ENCODE peak calls at places on chromosomes 3 and 15, in seven cellular contexts. Q is pulmonary artery endothelial cell, A is sigmoid colon, T is M059J, M is lung microvascular endothelial cell, E is MV-4-11, G is WTC11. X is an unnamed sample.

GRCh38 chr15:69881760-69882159 is 216.0 kb downstream of the TLE3 start:
- DNase-seq in Q (no peak), A (no peak), T (no peak), M (no peak), E (no peak), G (no peak), X (no peak)

GRCh38 chr3:141686477-141687280 is 51.4 kb upstream of the RNF7 start:
- DNase-seq in Q (peak), A (peak), T (peak), M (peak), E (peak), G (no peak), X (no peak)

GRCh38 chr15:42640103-42640502 is 64.7 kb downstream of the STARD9 start:
- DNase-seq in Q (no peak), A (no peak), T (no peak), M (no peak), E (no peak), G (no peak), X (no peak)

GRCh38 chr3:149352556-149352955 is 19.1 kb upstream of the TM4SF18 start:
- DNase-seq in Q (no peak), A (peak), T (peak), M (peak), E (peak), G (peak), X (no peak)

GRCh38 chr3:95407709-95408463 is 1345.0 kb downstream of the NSUN3 start:
- DNase-seq in Q (no peak), A (no peak), T (no peak), M (no peak), E (no peak), G (peak), X (no peak)

GRCh38 chr3:24773798-24774197 is 279.1 kb upstream of the THRB start:
- DNase-seq in Q (peak), A (peak), T (peak), M (peak), E (peak), G (peak), X (peak)

GRCh38 chr15:81820236-81820635 is 225.6 kb downstream of the MEX3B start:
- DNase-seq in Q (no peak), A (no peak), T (no peak), M (no peak), E (no peak), G (no peak), X (no peak)

GRCh38 chr3:21944251-21944650 is 193.2 kb upstream of the ZNF385D start:
- DNase-seq in Q (no peak), A (no peak), T (peak), M (no peak), E (no peak), G (no peak), X (peak)

GRCh38 chr3:36969540-36970432 is 23.1 kb downstream of the EPM2AIP1 start:
- DNase-seq in Q (peak), A (no peak), T (peak), M (peak), E (peak), G (no peak), X (no peak)

GRCh38 chr3:112813723-112814171 is 32.9 kb downstream of the CD200R1L start:
- DNase-seq in Q (no peak), A (no peak), T (no peak), M (no peak), E (peak), G (no peak), X (no peak)

GRCh38 chr3:73073091-73073707 is 11.7 kb downstream of the EBLN2 start:
- DNase-seq in Q (no peak), A (no peak), T (peak), M (no peak), E (peak), G (no peak), X (no peak)

GRCh38 chr3:117526485-117527079 is 817.0 kb downstream of the TUSC7 start:
- DNase-seq in Q (no peak), A (no peak), T (no peak), M (peak), E (peak), G (peak), X (no peak)

X was measured in retinal pigment epithelial cell.